ENCODE peak calls at places on chromosomes 1 and 21, in ten cellular contexts. R is brain microvascular endothelial cell; N is cardiac septum; E is activated T-cell treated with anti-CD3 and anti-CD28 coated beads, Interleukin-2, amount 50 U/mL, for 72 hours; O is fibroblast of mammary gland; H is NCI-H1092; A is nephron progenitor cell; L is right lobe of liver; P is MCF 10A; D is stimulated activated CD4-positive, alpha-beta T cell treated with anti-CD3 and anti-CD28 coated beads, Interleukin-2, amount 100 ng/mL, for 48 hours. X is an unnamed sample.

GRCh38 chr1:204870165-204870912 is at the start of gene NFASC:
- DNase-seq in E (no peak), N (no peak), D (no peak), A (no peak), P (no peak), L (no peak), O (no peak), R (no peak), H (no peak), X (no peak)

GRCh38 chr1:56973898-56974752 is 8.3 kb upstream of the C8B start:
- DNase-seq in O (no peak), E (no peak), R (no peak), N (no peak), P (no peak), H (no peak), L (peak), D (no peak), A (no peak), X (no peak)

GRCh38 chr1:68600049-68600661 is 103.3 kb upstream of the DEPDC1 start:
- DNase-seq in D (no peak), O (peak), E (no peak), A (no peak), R (no peak), N (no peak), L (no peak), P (peak), H (no peak), X (no peak)

GRCh38 chr1:233140519-233140918 is 155.0 kb downstream of the PCNX2 start:
- DNase-seq in A (no peak), N (no peak), R (no peak), L (no peak), O (peak), E (no peak), H (no peak), D (no peak), P (no peak), X (no peak)

GRCh38 chr1:117612517-117613248 is 6.8 kb downstream of the TENT5C start:
- DNase-seq in E (no peak), O (peak), A (no peak), N (no peak), P (peak), H (no peak), L (peak), D (no peak), R (peak), X (no peak)

GRCh38 chr1:31436596-31437432 is 23.8 kb downstream of the SERINC2 start:
- DNase-seq in E (no peak), P (no peak), A (no peak), L (peak), H (no peak), N (no peak), O (no peak), R (no peak), D (no peak), X (peak)

GRCh38 chr21:36337099-36337509 is 17.1 kb downstream of the MORC3 start:
- DNase-seq in N (no peak), H (no peak), D (no peak), O (peak), A (no peak), E (no peak), R (peak), L (no peak), P (peak), X (no peak)

GRCh38 chr1:57599233-57599994 is 175.6 kb upstream of the DAB1 start:
- DNase-seq in N (no peak), D (no peak), P (no peak), O (no peak), A (no peak), E (no peak), R (no peak), H (no peak), L (no peak), X (no peak)

GRCh38 chr1:228045405-228045804 is 37.1 kb upstream of the ARF1 start:
- DNase-seq in L (no peak), N (no peak), O (no peak), D (no peak), A (no peak), E (no peak), R (no peak), P (no peak), H (no peak), X (no peak)